ENCODE peak calls at places on chromosome 12, in eight cellular contexts. N, O, E, B, Y, J, I and H are unnamed samples.

GRCh38 chr12:67426067-67426466 is 156.9 kb downstream of the CAND1 start:
- DNase-seq in N (no peak), O (no peak), E (no peak), B (no peak), Y (no peak), J (no peak), I (no peak), H (no peak)

GRCh38 chr12:11830298-11830937 is 180.9 kb downstream of the ETV6 start:
- DNase-seq in N (no peak), O (no peak), E (no peak), B (no peak), Y (no peak), J (no peak), I (no peak), H (no peak)

GRCh38 chr12:1776139-1776975 is 44.0 kb upstream of the LRTM2 start:
- DNase-seq in N (no peak), O (no peak), E (peak; percentile 48), B (no peak), Y (no peak), J (no peak), I (no peak), H (no peak)

GRCh38 chr12:98456583-98457573 is 58.5 kb upstream of the TMPO start:
- DNase-seq in N (peak; percentile 60), O (peak; percentile 48), E (no peak), B (no peak), Y (peak; percentile 74), J (peak; percentile 51), I (no peak), H (peak; percentile 41)

GRCh38 chr12:104331376-104331775 is 27.8 kb downstream of the EID3 start:
- DNase-seq in N (no peak), O (no peak), E (no peak), B (no peak), Y (no peak), J (no peak), I (no peak), H (no peak)

GRCh38 chr12:15956413-15957185 is 45.5 kb downstream of the DERA start:
- DNase-seq in N (no peak), O (no peak), E (no peak), B (no peak), Y (no peak), J (no peak), I (no peak), H (no peak)

GRCh38 chr12:75641031-75641780 is 129.8 kb upstream of the KRR1 start:
- DNase-seq in N (no peak), O (no peak), E (peak; percentile 66), B (peak; percentile 89), Y (no peak), J (no peak), I (no peak), H (peak; percentile 53)

GRCh38 chr12:24838531-24838950 is 110.4 kb downstream of the BCAT1 start:
- DNase-seq in N (no peak), O (no peak), E (no peak), B (no peak), Y (no peak), J (no peak), I (peak; percentile 71), H (peak; percentile 30)

GRCh38 chr12:124420041-124420765 is 125.3 kb downstream of the RFLNA start:
- DNase-seq in N (no peak), O (no peak), E (no peak), B (no peak), Y (no peak), J (no peak), I (no peak), H (no peak)

GRCh38 chr12:75724913-75725312 is 213.5 kb upstream of the KRR1 start:
- DNase-seq in N (peak; percentile 86), O (no peak), E (peak; percentile 80), B (no peak), Y (no peak), J (no peak), I (no peak), H (no peak)

GRCh38 chr12:105291531-105291930 is 39.0 kb upstream of the C12orf75 start:
- DNase-seq in N (no peak), O (no peak), E (no peak), B (no peak), Y (no peak), J (no peak), I (no peak), H (no peak)

GRCh38 chr12:126518596-126519200 is 1453.5 kb downstream of the AACS start:
- DNase-seq in N (no peak), O (no peak), E (no peak), B (no peak), Y (no peak), J (no peak), I (no peak), H (no peak)

GRCh38 chr12:5746917-5747316 is 198.1 kb downstream of the ANO2 start:
- DNase-seq in N (no peak), O (no peak), E (no peak), B (no peak), Y (no peak), J (no peak), I (no peak), H (no peak)

GRCh38 chr12:5746496-5746895 is 198.6 kb downstream of the ANO2 start:
- DNase-seq in N (no peak), O (no peak), E (no peak), B (no peak), Y (no peak), J (no peak), I (no peak), H (no peak)

GRCh38 chr12:5746020-5746419 is 199.0 kb downstream of the ANO2 start:
- DNase-seq in N (no peak), O (no peak), E (no peak), B (no peak), Y (no peak), J (no peak), I (no peak), H (no peak)

GRCh38 chr12:5748027-5748426 is 197.0 kb downstream of the ANO2 start:
- DNase-seq in N (no peak), O (no peak), E (no peak), B (no peak), Y (no peak), J (no peak), I (no peak), H (no peak)

DNA sequence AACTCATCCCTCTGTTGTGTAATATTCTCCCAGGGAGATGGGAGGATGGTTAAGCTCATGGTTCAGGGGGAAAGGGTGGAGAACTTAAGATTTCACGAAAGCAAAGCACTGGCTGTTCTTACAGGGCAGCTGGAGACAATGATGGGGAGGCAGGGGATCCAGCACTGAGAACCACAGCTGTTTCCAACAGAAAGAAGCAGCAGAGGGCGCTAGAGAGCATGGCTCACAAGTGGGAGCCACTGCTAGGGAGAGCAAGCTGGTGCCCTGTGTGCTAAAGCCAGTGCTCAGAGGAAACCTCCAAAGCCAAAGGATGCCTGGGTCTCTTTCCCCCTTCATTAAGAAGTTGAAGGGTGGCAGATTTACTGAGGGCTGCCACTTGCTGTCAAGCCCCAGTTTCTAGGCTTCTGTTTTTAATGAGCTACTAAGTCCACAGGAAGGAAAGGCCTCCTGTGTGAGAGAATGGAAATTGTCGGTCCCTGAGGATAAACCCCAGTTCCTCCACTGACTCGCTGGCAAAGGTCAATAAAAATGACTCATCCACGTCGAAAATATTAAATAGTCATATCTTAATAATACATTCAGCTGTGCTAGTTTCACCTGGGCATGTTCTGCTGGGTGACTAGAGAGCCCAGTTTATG is 199.7 kb downstream of the ANO2 start:
- DNase-seq in N (peak; percentile 93), O (peak; percentile 56), E (peak; percentile 65), B (peak; percentile 64), Y (peak; percentile 91), J (no peak), I (peak; percentile 73), H (peak; percentile 56)
- TF ChIP-seq CTCF in N (peak; percentile 95), O (peak; percentile 86), E (peak; percentile 44), B (peak; percentile 85), Y (peak; percentile 96), J (peak; percentile 71), I (peak; percentile 52), H (peak; percentile 77)

GRCh38 chr12:69254046-69254445 is 14.7 kb downstream of the CPSF6 start:
- DNase-seq in N (peak; percentile 84), O (no peak), E (peak; percentile 64), B (peak; percentile 47), Y (no peak), J (no peak), I (no peak), H (peak; percentile 53)
- TF ChIP-seq CTCF in N (peak; percentile 50), O (peak; percentile 76), E (peak; percentile 72), B (peak; percentile 88), Y (peak; percentile 59), J (peak; percentile 43), I (no peak), H (peak; percentile 46)

DNA sequence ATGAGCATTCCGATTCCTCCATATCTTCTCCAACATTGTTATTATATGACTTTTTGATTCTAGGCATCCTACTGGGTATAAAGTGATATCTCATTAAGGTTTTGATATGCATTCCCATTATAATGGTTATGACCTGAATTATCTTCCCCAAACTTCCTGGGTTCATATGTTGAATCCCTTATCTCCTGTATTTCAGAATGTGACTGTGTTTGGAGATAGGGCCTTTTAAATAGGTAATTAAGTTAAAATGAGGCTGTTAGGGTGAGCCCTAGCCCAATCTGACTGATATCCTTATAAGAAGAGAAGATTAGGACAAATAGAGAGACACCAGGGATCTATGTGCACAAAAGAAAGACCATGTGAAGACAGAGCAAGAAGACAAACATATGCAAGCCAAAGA is 96.9 kb upstream of the PMCH start:
- DNase-seq in N (no peak), O (no peak), E (no peak), B (no peak), Y (no peak), J (no peak), I (no peak), H (no peak)
- TF ChIP-seq CTCF in N (no peak), O (no peak), E (no peak), B (no peak), Y (no peak), J (no peak), I (no peak), H (no peak)

GRCh38 chr12:69368171-69368570 is 8.6 kb downstream of the YEATS4 start:
- DNase-seq in N (no peak), O (no peak), E (no peak), B (no peak), Y (no peak), J (no peak), I (no peak), H (no peak)
- TF ChIP-seq CTCF in N (no peak), O (no peak), E (no peak), B (no peak), Y (no peak), J (no peak), I (no peak), H (no peak)

GRCh38 chr12:81205394-81205793 is 127.5 kb downstream of the ACSS3 start:
- DNase-seq in N (no peak), O (no peak), E (no peak), B (no peak), Y (no peak), J (no peak), I (no peak), H (no peak)
- TF ChIP-seq CTCF in N (no peak), O (no peak), E (no peak), B (no peak), Y (no peak), J (no peak), I (no peak), H (no peak)

DNA sequence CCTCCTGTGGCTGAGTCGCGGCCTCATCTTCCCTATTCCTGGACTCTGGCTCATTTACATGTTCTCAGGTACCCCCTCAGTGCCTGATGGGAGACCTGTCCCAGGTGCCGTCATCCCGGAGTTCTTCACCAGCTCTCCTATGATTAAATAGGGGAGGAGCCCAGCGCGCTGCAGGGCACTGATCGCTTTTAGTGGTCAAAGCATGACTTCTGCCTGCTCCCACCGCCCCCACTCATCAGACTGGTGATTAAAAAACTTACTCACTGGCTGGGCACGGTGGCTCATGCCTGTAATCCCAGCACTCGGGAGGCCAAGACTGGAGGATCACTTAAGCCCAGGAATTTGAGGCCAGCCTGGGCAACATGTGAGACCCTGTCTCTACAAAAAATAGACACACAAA is 85.9 kb downstream of the FOXN4 start:
- DNase-seq in N (no peak), O (no peak), E (no peak), B (no peak), Y (no peak), J (no peak), I (no peak), H (no peak)
- TF ChIP-seq CTCF in N (no peak), O (no peak), E (no peak), B (no peak), Y (no peak), J (no peak), I (no peak), H (no peak)